ENCODE peak calls at places on chromosomes 11 and 22, in seven cellular contexts. Y, J, Z, U, S, B and O are unnamed samples.

GRCh38 chr11:73570415-73571114 is 27.3 kb downstream of the FAM168A start:
- DNase-seq in Y (no peak), J (no peak), Z (no peak), U (no peak), S (no peak), B (no peak), O (no peak)

GRCh38 chr22:33467718-33468117 is 409.5 kb upstream of the SYN3 start:
- DNase-seq in Y (no peak), J (no peak), Z (no peak), U (no peak), S (no peak), B (no peak), O (no peak)

GRCh38 chr11:2885676-2886081 is at the start of gene CDKN1C:
- DNase-seq in Y (peak; percentile 97), J (peak; percentile 83), Z (peak; percentile 97), U (peak; percentile 98), S (peak; percentile 93), B (peak; percentile 87), O (peak; percentile 85)

GRCh38 chr11:12803086-12803826 is 129.0 kb downstream of the TEAD1 start:
- DNase-seq in Y (no peak), J (no peak), Z (no peak), U (peak; percentile 44), S (no peak), B (no peak), O (no peak)

GRCh38 chr11:36105743-36106581 is 162.1 kb downstream of the LDLRAD3 start:
- DNase-seq in Y (no peak), J (no peak), Z (no peak), U (no peak), S (peak; percentile 49), B (no peak), O (no peak)

GRCh38 chr11:45468265-45468856 is 182.2 kb upstream of the SYT13 start:
- DNase-seq in Y (no peak), J (no peak), Z (no peak), U (no peak), S (peak; percentile 9), B (peak; percentile 7), O (peak; percentile 37)

GRCh38 chr11:34345991-34346480 is 11.8 kb downstream of the ABTB2 start:
- DNase-seq in Y (no peak), J (peak; percentile 74), Z (no peak), U (no peak), S (no peak), B (no peak), O (no peak)

GRCh38 chr11:3148990-3149851 is 15.9 kb downstream of the OSBPL5 start:
- DNase-seq in Y (no peak), J (no peak), Z (no peak), U (peak; percentile 77), S (no peak), B (no peak), O (no peak)

GRCh38 chr11:2808850-2809847 is 76.4 kb downstream of the CDKN1C start:
- DNase-seq in Y (peak; percentile 62), J (peak; percentile 17), Z (peak; percentile 61), U (peak; percentile 54), S (no peak), B (no peak), O (peak; percentile 29)

GRCh38 chr11:59791639-59792038 is 18.9 kb downstream of the MRPL16 start:
- DNase-seq in Y (no peak), J (no peak), Z (no peak), U (no peak), S (no peak), B (no peak), O (no peak)

GRCh38 chr11:9957072-9957471 is 293.2 kb downstream of the SWAP70 start:
- DNase-seq in Y (no peak), J (no peak), Z (no peak), U (no peak), S (no peak), B (no peak), O (no peak)

GRCh38 chr11:111459506-111460270 is 52.5 kb downstream of the BTG4 start:
- DNase-seq in Y (no peak), J (no peak), Z (no peak), U (no peak), S (no peak), B (no peak), O (no peak)

GRCh38 chr11:4393209-4394196 is at the start of gene TRIM21:
- DNase-seq in Y (peak; percentile 90), J (peak; percentile 87), Z (peak; percentile 83), U (peak; percentile 73), S (peak; percentile 90), B (peak; percentile 90), O (peak; percentile 88)

GRCh38 chr11:77199346-77199745 is 71.3 kb downstream of the MYO7A start:
- DNase-seq in Y (peak; percentile 59), J (no peak), Z (peak; percentile 5), U (no peak), S (no peak), B (no peak), O (peak; percentile 10)

GRCh38 chr11:115217726-115218311 is 286.4 kb downstream of the CADM1 start:
- DNase-seq in Y (no peak), J (no peak), Z (no peak), U (no peak), S (no peak), B (no peak), O (no peak)

GRCh38 chr11:27213232-27213660 is 149.8 kb downstream of the CCDC34 start:
- DNase-seq in Y (no peak), J (no peak), Z (no peak), U (no peak), S (no peak), B (peak; percentile 15), O (no peak)

GRCh38 chr11:124174001-124174400 is 9.1 kb upstream of the OR10D3 start:
- DNase-seq in Y (no peak), J (no peak), Z (no peak), U (no peak), S (peak; percentile 85), B (peak; percentile 23), O (no peak)

GRCh38 chr22:46533434-46533833 is 4.0 kb downstream of the CELSR1 start:
- DNase-seq in Y (no peak), J (no peak), Z (no peak), U (peak; percentile 87), S (peak; percentile 20), B (no peak), O (no peak)

GRCh38 chr11:60934091-60934789 is 10.0 kb downstream of the TMEM132A start:
- DNase-seq in Y (no peak), J (no peak), Z (no peak), U (peak; percentile 87), S (no peak), B (no peak), O (no peak)

GRCh38 chr11:36372101-36372767 is 76.1 kb downstream of the PRR5L start:
- DNase-seq in Y (no peak), J (no peak), Z (no peak), U (no peak), S (no peak), B (no peak), O (no peak)

GRCh38 chr11:84437129-84438123 is 1151.3 kb upstream of the CCDC90B start:
- DNase-seq in Y (no peak), J (peak; percentile 23), Z (peak; percentile 11), U (no peak), S (no peak), B (peak; percentile 84), O (no peak)

GRCh38 chr11:100719362-100719761 is 32.3 kb downstream of the ARHGAP42 start:
- DNase-seq in Y (no peak), J (no peak), Z (no peak), U (no peak), S (no peak), B (peak; percentile 16), O (no peak)

GRCh38 chr11:9577032-9577431 is 3.6 kb downstream of the WEE1 start:
- DNase-seq in Y (no peak), J (no peak), Z (no peak), U (no peak), S (no peak), B (no peak), O (no peak)

DNA sequence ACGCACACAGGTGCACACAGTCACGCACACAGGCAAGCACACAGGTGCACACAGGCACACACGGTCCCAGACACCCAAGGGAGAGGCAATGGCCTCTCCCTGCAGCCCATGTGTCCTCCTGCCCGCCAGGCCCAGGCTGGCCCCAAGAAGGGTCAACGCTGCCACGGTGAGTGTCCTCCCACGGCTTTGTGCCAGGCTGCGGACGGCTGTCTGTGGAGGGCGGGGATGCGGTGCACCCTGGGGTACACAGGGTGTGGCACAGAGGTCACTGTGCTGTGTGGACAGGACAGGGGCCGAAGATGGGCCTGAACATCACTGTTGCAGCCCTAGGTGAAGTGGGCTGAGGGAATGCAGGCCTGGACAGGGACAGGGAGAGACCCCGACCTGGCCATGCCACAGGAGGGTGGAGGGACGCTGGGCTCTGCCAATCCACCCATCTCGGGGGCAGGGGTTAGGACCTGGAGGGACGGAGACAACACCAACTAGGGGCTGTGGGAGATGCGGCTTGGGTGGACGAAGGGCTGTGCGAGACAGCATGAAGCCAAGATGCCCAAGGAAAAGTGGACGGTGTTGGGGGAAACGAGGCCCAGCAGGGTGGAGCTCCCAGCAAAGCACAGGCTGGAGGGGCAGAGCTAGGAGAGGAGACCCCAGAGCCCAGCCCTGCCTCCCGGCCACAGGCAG is 523.8 kb downstream of the BRD1 start:
- DNase-seq in Y (peak; percentile 53), J (no peak), Z (peak; percentile 4), U (peak; percentile 75), S (no peak), B (no peak), O (peak; percentile 35)
- H3K9me3 ChIP-seq in Y (no peaks in the 10 kb centered on the region), J (no peaks in the 10 kb centered on the region), Z (no peaks in the 10 kb centered on the region), U (no peaks in the 10 kb centered on the region), S (no peaks in the 10 kb centered on the region), B (no peaks in the 10 kb centered on the region), O (no peaks in the 10 kb centered on the region)

GRCh38 chr11:72231396-72232259 is 7.1 kb downstream of the INPPL1 start:
- DNase-seq in Y (peak; percentile 47), J (peak; percentile 72), Z (no peak), U (no peak), S (no peak), B (no peak), O (peak; percentile 43)
- TF ChIP-seq POLR2A in Y (no peak), J (no peak), Z (no peak), U (no peak), S (no peak), B (no peak), O (no peak)

DNA sequence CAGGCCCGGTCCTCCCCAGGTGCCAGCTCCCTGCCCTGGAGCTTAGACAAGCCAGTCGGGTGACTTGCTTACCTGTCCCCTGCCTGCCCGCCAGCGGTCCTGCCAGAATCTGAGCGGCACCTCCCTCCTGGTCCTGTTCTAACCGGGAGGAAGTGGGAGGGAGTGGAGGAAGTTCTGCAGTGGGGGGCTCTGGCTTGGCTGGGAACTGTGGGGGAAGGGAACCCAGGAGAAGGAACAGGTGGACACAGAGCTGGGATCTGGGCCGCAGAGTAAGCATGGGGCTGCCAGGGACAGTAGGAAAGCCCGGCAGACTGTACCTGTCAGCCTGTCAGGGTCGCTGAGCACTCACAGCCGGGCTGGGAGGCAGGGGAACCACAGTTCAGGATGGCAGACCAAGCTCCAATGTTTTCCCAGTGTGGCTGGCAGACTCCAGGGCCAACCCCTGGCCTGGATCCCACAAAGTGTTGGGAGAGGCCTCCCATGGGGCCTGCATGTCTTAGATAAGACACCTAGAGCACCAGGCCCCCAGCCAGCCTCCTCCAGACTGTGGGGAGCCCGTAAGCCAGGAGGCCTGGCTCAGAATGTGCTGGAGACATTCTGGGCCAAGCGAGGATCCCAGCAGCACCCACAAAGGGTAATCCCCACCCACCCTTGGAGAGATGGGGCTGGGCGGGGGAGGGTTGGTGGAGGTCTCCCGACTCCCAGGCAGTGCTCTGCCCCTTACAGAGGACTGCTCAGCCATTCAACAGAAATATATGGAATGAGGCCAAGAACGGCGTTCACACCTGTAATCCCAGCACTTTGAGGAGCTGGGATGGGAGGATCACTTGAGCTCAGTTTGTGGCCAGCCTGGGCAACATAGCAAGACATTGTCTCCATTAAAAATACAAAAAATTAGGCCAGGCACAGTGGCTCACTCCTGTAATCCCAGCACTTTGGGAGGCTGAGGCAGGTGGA is 2.3 kb downstream of the CYB5R3 start:
- DNase-seq in Y (no peak), J (peak; percentile 92), Z (peak; percentile 64), U (peak; percentile 72), S (peak; percentile 79), B (peak; percentile 79), O (peak; percentile 89)
- H3K4me1 ChIP-seq in Y (peaks cover 62% of the 10 kb centered on the region), J (peaks cover 67% of the 10 kb centered on the region), Z (peaks cover 46% of the 10 kb centered on the region), U (peaks cover 73% of the 10 kb centered on the region), S (peaks cover 67% of the 10 kb centered on the region), B (peaks cover 72% of the 10 kb centered on the region), O (peaks cover 2% of the 10 kb centered on the region)

GRCh38 chr11:108167624-108168023 is 46.3 kb downstream of the ACAT1 start:
- DNase-seq in Y (no peak), J (no peak), Z (no peak), U (no peak), S (no peak), B (no peak), O (no peak)
- H3K9me3 ChIP-seq in Y (no peaks in the 10 kb centered on the region), J (no peaks in the 10 kb centered on the region), Z (no peaks in the 10 kb centered on the region), U (no peaks in the 10 kb centered on the region), S (no peaks in the 10 kb centered on the region), B (no peaks in the 10 kb centered on the region), O (no peaks in the 10 kb centered on the region)